ENCODE peak calls at places on chromosomes 3 and 15, in nine cellular contexts. X is IMR-90, F is left lung, K is Peyer's patch, D is stomach, V is MM.1S, L is testis, H is OCI-LY7, N is kidney. U is an unnamed sample.

GRCh38 chr3:160226026-160226739 is 961 bp downstream of the C3orf80 start:
- DNase-seq in L (peak; percentile 16), D (no peak), H (no peak), F (no peak), N (peak; percentile 70), K (no peak), V (no peak), X (no peak), U (no peak)

GRCh38 chr3:149902498-149903139 is 68.1 kb downstream of the PFN2 start:
- DNase-seq in L (no peak), H (peak; percentile 2), F (no peak), D (no peak), X (no peak), K (no peak), V (no peak), N (no peak), U (no peak)

GRCh38 chr15:60782316-60782715 is 303.4 kb upstream of the ICE2 start:
- DNase-seq in N (no peak), L (no peak), V (no peak), K (no peak), X (no peak), H (no peak), F (no peak), D (no peak), U (no peak)

GRCh38 chr15:53323197-53323596 is 436.3 kb downstream of the WDR72 start:
- DNase-seq in L (no peak), F (no peak), X (no peak), D (no peak), N (no peak), V (no peak), H (no peak), K (no peak), U (no peak)

GRCh38 chr3:58989173-58989572 is 60.7 kb downstream of the CFAP20DC start:
- DNase-seq in K (no peak), X (peak; percentile 87), L (no peak), V (no peak), N (no peak), D (no peak), H (no peak), F (no peak), U (no peak)

GRCh38 chr15:52143862-52144261 is 31.3 kb upstream of the BCL2L10 start:
- DNase-seq in D (no peak), L (no peak), N (no peak), X (peak; percentile 81), H (no peak), F (no peak), V (no peak), K (no peak), U (no peak)

GRCh38 chr15:75531041-75531450 is 48.1 kb downstream of the PTPN9 start:
- DNase-seq in H (no peak), L (peak; percentile 81), F (no peak), V (no peak), K (peak; percentile 55), X (peak; percentile 40), N (peak; percentile 81), D (no peak), U (peak; percentile 80)

GRCh38 chr3:124834723-124835718 is 52.1 kb downstream of the ITGB5 start:
- DNase-seq in D (peak; percentile 80), X (peak; percentile 98), F (peak; percentile 69), N (peak; percentile 80), V (peak; percentile 98), K (peak; percentile 83), H (peak; percentile 25), L (peak; percentile 40), U (peak; percentile 28)

GRCh38 chr3:32544894-32545293 is 25.8 kb downstream of the DYNC1LI1 start:
- DNase-seq in N (no peak), X (no peak), F (no peak), K (no peak), L (no peak), V (no peak), H (no peak), D (no peak), U (no peak)

GRCh38 chr3:52257911-52258310 is 12.4 kb downstream of the PPM1M start:
- DNase-seq in K (no peak), X (no peak), N (no peak), L (no peak), F (no peak), V (no peak), D (no peak), H (no peak), U (no peak)
- H3K4me1 ChIP-seq in K (peaks cover 8% of the 10 kb centered on the region), X (peaks cover 2% of the 10 kb centered on the region), N (peaks cover 20% of the 10 kb centered on the region), L (no peaks in the 10 kb centered on the region), F (no peaks in the 10 kb centered on the region), V (peaks cover 55% of the 10 kb centered on the region), D (peaks cover 44% of the 10 kb centered on the region), H (peaks cover 17% of the 10 kb centered on the region), U (peaks cover 19% of the 10 kb centered on the region)

DNA sequence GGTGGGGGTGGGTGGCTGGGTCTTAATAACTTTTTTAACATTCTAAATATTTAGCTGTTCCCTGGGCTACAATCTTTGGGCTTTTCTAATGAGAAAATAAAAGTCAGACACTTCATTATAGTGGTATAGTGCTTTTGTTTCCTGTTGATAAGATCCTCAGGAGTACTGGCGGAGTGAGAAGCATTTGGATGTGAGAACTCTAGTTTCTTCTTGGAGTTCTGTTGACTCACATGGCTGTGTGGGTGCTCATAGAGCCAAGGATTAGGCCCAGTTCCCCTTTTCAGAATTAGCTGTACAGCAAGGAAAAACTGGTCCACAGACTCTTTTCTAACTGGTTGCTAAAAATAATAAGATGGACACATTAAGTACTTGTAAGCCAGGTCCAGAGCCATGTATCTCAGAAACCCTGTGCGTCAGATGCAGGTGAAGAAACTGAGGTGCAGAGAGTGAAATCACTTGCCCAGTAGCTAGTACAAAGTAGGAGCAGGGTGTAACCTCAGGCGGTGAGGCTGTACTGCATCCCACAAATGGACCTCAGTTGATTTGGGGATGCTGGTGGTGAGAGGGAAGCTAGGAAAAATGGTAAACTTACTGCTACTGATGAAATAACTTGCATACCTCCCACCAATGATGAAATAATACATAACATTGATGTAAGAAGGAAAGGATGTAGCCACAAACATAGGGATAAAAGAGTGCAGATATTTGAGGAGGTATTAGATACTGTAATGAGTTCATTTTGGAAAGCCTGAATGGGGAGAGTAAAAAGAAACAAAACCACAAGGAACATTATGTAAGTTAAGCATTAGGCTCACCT is 2.4 kb downstream of the ITPR1 start:
- DNase-seq in L (no peak), V (no peak), D (no peak), F (no peak), K (no peak), X (no peak), N (no peak), H (peak; percentile 22), U (no peak)
- H3K4me3 ChIP-seq in L (peak overlapping the region; percentile 83), V (no peak overlapping the region), D (peak overlapping the region; percentile 96), F (no peak overlapping the region), K (peak overlapping the region; percentile 76), X (no peak overlapping the region), N (peak overlapping the region; percentile 91), H (peak overlapping the region; percentile 91), U (peak overlapping the region; percentile 98)

DNA sequence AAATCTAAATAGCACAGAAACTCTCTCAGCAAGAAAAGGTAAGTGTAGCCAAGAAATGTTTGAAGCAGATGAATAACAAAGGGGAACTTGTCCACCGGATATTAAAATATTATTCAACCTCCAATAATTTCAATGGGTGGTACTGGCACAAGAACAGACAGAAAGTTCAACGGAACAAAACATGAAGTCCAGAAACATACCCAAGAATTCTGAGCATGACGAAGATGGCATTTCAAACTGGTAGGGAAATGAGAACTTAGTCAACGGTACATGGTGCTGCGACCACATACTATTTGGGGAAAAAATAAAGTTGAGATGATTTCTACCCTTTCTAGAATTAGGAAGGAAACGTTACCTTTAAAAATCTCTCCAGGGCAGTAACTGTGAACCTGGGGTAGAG is 5.5 kb downstream of the CHSY1 start:
- DNase-seq in V (no peak), L (no peak), F (no peak), K (no peak), H (no peak), X (no peak), N (no peak), D (no peak), U (no peak)
- H3K4me1 ChIP-seq in V (peaks cover 59% of the 10 kb centered on the region), L (peaks cover 68% of the 10 kb centered on the region), F (peaks cover 58% of the 10 kb centered on the region), K (peaks cover 15% of the 10 kb centered on the region), H (peaks cover 55% of the 10 kb centered on the region), X (peaks cover 34% of the 10 kb centered on the region), N (peaks cover 28% of the 10 kb centered on the region), D (peaks cover 94% of the 10 kb centered on the region), U (peaks cover 96% of the 10 kb centered on the region)

DNA sequence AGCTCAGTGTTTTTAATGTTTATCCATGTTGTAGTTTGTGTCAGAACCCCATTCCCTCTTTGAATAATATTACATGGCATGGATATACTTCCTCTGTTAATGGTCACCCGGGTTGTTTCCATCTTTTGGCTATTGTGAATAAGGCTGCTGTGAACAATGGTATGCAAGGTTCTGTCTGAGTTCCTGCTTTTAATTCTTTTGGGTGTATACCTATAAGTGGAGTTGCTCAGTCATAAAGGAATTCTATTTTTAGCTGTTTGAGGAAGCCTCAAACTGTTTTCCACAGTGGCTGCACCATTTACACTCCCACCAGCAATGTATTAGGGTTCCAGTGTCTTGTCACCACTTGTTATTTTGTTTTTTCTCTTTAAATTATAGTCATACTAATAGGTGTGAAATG is 99.6 kb downstream of the SLC25A26 start:
- DNase-seq in N (no peak), X (no peak), H (no peak), F (no peak), V (no peak), K (no peak), L (no peak), D (no peak), U (no peak)
- H3K4me3 ChIP-seq in N (no peak overlapping the region), X (no peak overlapping the region), H (no peak overlapping the region), F (no peak overlapping the region), V (no peak overlapping the region), K (no peak overlapping the region), L (no peak overlapping the region), D (no peak overlapping the region), U (no peak overlapping the region)

DNA sequence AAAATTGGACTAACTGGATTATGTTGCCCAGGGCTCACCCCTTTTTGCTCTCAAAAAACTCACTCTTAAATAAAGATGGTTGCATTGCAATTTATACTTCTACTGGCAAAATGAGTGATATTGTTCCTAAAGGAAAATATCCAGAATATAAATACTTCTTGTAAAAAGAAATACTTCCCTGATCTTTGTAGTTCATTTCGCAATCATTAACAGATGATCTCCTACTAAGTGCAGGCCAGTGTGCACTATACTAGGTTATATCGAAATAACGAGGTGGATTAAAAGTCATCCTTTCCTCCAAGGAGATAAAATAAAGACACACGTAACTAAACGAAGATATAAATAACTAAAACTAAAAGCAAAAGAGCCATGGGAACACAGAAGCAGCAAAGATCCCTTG is 63.0 kb downstream of the MEX3B start:
- DNase-seq in K (no peak), V (no peak), L (no peak), N (no peak), H (no peak), X (no peak), D (no peak), F (no peak), U (no peak)
- H3K4me1 ChIP-seq in K (no peaks in the 10 kb centered on the region), V (no peaks in the 10 kb centered on the region), L (no peaks in the 10 kb centered on the region), N (no peaks in the 10 kb centered on the region), H (no peaks in the 10 kb centered on the region), X (peaks cover 2% of the 10 kb centered on the region), D (no peaks in the 10 kb centered on the region), F (no peaks in the 10 kb centered on the region), U (no peaks in the 10 kb centered on the region)